ENCODE peak calls at places on chromosomes 3 and 15, in seven cellular contexts. P is choroid plexus epithelial cell, U is progenitor cell of endocrine pancreas, Z is GM13976, T is MM.1S, C is heart left ventricle, J is uterus. G is an unnamed sample.

GRCh38 chr3:124780356-124780755 is 50.1 kb downstream of the UMPS start:
- DNase-seq in J (peak; percentile 83), C (peak; percentile 87), Z (no peak), T (no peak), U (no peak), P (peak; percentile 89), G (no peak)

GRCh38 chr15:50653156-50653743 is 33.3 kb downstream of the TRPM7 start:
- DNase-seq in C (no peak), T (no peak), Z (no peak), J (no peak), U (no peak), P (no peak), G (no peak)

GRCh38 chr3:182760576-182761164 is 32.6 kb upstream of the ATP11B start:
- DNase-seq in C (no peak), Z (no peak), T (no peak), P (no peak), J (no peak), U (peak; percentile 27), G (no peak)

GRCh38 chr15:96314508-96314907 is 16.0 kb upstream of the NR2F2 start:
- DNase-seq in J (no peak), T (no peak), P (no peak), Z (no peak), C (no peak), U (no peak), G (no peak)

GRCh38 chr3:133536635-133536980 is 36.9 kb upstream of the CDV3 start:
- DNase-seq in T (no peak), C (no peak), U (no peak), J (no peak), Z (no peak), P (no peak), G (no peak)

GRCh38 chr15:98586066-98586465 is 62.3 kb upstream of the IGF1R start:
- DNase-seq in C (no peak), J (no peak), U (no peak), T (no peak), Z (no peak), P (no peak), G (no peak)

GRCh38 chr3:12454808-12455121 is 29.5 kb upstream of the TSEN2 start:
- DNase-seq in J (no peak), P (no peak), U (no peak), T (no peak), Z (no peak), C (no peak), G (no peak)

GRCh38 chr3:32109256-32109655 is 2.8 kb downstream of the GPD1L start:
- DNase-seq in C (peak; percentile 95), P (peak; percentile 65), Z (no peak), T (no peak), J (peak; percentile 82), U (no peak), G (no peak)

GRCh38 chr15:51884517-51885236 is 55.2 kb downstream of the TMOD3 start:
- DNase-seq in Z (no peak), T (no peak), J (no peak), C (no peak), P (no peak), U (no peak), G (no peak)

GRCh38 chr3:189512039-189512438 is 119.2 kb upstream of the TP63 start:
- DNase-seq in P (no peak), J (no peak), C (no peak), T (no peak), U (no peak), Z (peak; percentile 15), G (peak; percentile 19)

GRCh38 chr3:10353160-10353559 is 32.2 kb upstream of the SEC13 start:
- DNase-seq in U (no peak), P (peak; percentile 35), J (no peak), C (no peak), Z (no peak), T (no peak), G (no peak)

GRCh38 chr3:112101946-112102345 is 15.8 kb downstream of the C3orf52 start:
- DNase-seq in P (peak; percentile 64), J (no peak), U (no peak), C (no peak), T (no peak), Z (no peak), G (no peak)

GRCh38 chr3:119318871-119319270 is 24.7 kb downstream of the ARHGAP31 start:
- DNase-seq in U (no peak), Z (no peak), P (peak; percentile 87), T (no peak), J (no peak), C (no peak), G (no peak)

GRCh38 chr15:26891448-26891881 is 24.6 kb downstream of the GABRA5 start:
- DNase-seq in C (peak; percentile 47), J (no peak), Z (peak; percentile 61), U (peak; percentile 75), P (peak; percentile 82), T (peak; percentile 76), G (peak; percentile 64)

GRCh38 chr3:56885461-56885860 is 83.7 kb upstream of the ARHGEF3 start:
- DNase-seq in T (no peak), C (no peak), Z (no peak), P (no peak), U (no peak), J (no peak), G (no peak)

GRCh38 chr3:128052831-128053419 is 688 bp downstream of the SEC61A1 start:
- DNase-seq in P (no peak), J (no peak), T (peak; percentile 15), C (no peak), Z (no peak), U (no peak), G (no peak)

GRCh38 chr3:59308684-59309083 is 258.9 kb upstream of the CFAP20DC start:
- DNase-seq in T (no peak), C (no peak), J (no peak), U (no peak), P (peak; percentile 16), Z (no peak), G (no peak)
- TF ChIP-seq CTCF in T (no peak), C (no peak), J (no peak), U (peak; percentile 17), P (peak; percentile 55), Z (no peak), G (no peak)

GRCh38 chr3:174862101-174862500 is 3.0 kb downstream of the NAALADL2 start:
- DNase-seq in U (no peak), T (no peak), J (no peak), Z (no peak), C (no peak), P (peak; percentile 41), G (no peak)
- TF ChIP-seq CTCF in U (peak; percentile 19), T (peak; percentile 43), J (no peak), Z (no peak), C (no peak), P (peak; percentile 33), G (peak; percentile 33)

GRCh38 chr3:46278816-46279672 is 36.8 kb downstream of the CCR3 start:
- DNase-seq in U (no peak), T (peak; percentile 79), P (no peak), C (no peak), J (no peak), Z (no peak), G (peak; percentile 17)

GRCh38 chr3:46271910-46272309 is 29.6 kb downstream of the CCR3 start:
- DNase-seq in U (no peak), P (no peak), T (no peak), C (no peak), Z (no peak), J (no peak), G (no peak)

GRCh38 chr3:46277476-46277875 is 35.2 kb downstream of the CCR3 start:
- DNase-seq in Z (no peak), J (no peak), C (no peak), P (no peak), U (no peak), T (peak; percentile 39), G (no peak)

GRCh38 chr3:46280105-46280797 is 38.0 kb downstream of the CCR3 start:
- DNase-seq in C (no peak), J (no peak), P (peak; percentile 76), U (no peak), T (no peak), Z (no peak), G (peak; percentile 21)

DNA sequence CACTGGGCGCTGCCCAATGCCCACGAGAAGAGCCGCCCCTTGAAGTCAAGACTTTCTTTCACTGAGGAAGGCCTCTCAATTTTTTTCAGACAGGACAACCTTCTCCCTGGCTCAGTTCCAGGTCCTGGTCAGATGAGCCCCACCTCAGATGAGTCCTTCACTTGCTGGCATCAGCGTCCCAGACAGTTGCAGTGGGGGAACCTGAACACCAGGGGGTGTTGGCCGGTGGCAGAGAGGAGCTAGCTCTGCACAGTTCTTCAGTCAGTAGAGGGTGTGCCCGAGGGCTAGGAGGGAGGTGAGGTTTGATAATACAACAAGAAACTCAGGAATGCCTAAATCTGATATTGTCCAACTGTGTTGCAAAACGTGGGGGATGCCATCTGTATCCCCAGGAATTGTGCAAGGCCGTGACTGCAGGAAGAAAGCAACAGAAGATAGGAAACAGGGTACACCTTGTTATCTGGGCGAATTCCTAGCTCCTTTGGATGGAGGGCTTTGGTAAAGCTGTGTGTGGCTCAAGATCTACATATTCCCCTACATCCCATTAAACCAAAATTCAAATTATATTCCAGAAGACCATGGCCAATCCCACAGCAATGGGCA is 34.3 kb downstream of the CCR3 start:
- DNase-seq in J (peak; percentile 26), Z (peak; percentile 34), U (peak; percentile 21), C (peak; percentile 51), P (peak; percentile 18), T (peak; percentile 81), G (peak; percentile 26)
- TF ChIP-seq CTCF in J (peak; percentile 38), Z (peak; percentile 43), U (peak; percentile 64), C (peak; percentile 53), P (peak; percentile 61), T (peak; percentile 93), G (peak; percentile 64)

GRCh38 chr3:8503461-8503860 is 1.8 kb downstream of the LMCD1 start:
- DNase-seq in T (no peak), P (peak; percentile 76), C (no peak), U (no peak), J (no peak), Z (no peak), G (no peak)

GRCh38 chr3:8505621-8506020 is 4.0 kb downstream of the LMCD1 start:
- DNase-seq in C (no peak), J (no peak), Z (no peak), U (no peak), T (no peak), P (no peak), G (no peak)

GRCh38 chr3:8504611-8504973 is 3.0 kb downstream of the LMCD1 start:
- DNase-seq in T (no peak), P (no peak), U (no peak), J (no peak), C (no peak), Z (no peak), G (no peak)

GRCh38 chr3:8501388-8502131 is at the start of gene LMCD1:
- DNase-seq in T (peak; percentile 6), Z (peak; percentile 85), P (peak; percentile 98), J (peak; percentile 96), U (peak; percentile 88), C (peak; percentile 98), G (peak; percentile 61)

DNA sequence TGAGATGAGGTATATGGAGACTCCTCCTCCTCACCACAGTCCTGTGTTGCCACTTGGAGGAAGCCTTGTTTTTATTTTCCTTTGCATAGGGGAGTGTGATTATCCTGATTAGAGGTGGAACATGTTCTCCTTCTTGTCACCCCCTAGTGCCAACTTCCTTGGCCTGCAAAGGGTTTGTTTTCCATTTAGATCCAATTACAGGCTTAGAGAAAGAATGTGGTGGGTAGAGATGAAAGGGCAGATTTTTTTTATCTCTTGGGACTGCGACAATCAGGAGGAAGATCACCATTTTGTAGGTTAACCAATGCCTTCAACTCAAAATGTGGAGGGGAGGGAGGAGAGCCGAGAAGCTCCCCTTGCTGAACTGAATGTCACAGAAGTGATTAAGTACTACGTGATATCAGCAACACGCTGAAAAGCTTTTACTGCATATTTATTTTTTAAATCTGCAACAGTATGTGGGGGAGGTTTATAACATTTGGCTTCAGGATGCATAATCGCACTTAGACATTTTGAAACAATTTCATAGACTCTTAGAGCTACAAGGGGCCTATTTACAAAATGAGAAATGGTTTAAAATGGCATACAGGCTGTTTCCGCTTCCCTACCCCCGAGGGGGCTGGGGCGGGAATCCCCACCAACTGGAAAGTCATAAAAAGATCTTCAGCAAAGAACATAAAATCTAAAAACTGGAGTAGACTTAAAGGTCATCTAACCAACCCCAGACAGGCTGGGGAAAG is 2.4 kb downstream of the LMCD1 start:
- DNase-seq in Z (no peak), J (no peak), U (no peak), C (no peak), P (peak; percentile 52), T (no peak), G (no peak)
- TF ChIP-seq CTCF in Z (no peak), J (no peak), U (no peak), C (no peak), P (no peak), T (no peak), G (no peak)

G was measured in GM13977.